ENCODE peak calls at places on chromosomes 16 and 17, in eight cellular contexts. M is ovary, Y is transverse colon, I is K562, G is brain microvascular endothelial cell, U is GM23248, J is heart right ventricle, P is tibial artery. H is an unnamed sample.

GRCh38 chr16:645852-646678 is 3.1 kb upstream of the WDR90 start:
- DNase-seq in J (peak), U (no peak), G (no peak), P (no peak), M (no peak), Y (peak), I (no peak), H (peak)

GRCh38 chr17:12463102-12463501 is 202.6 kb upstream of the MYOCD start:
- DNase-seq in I (no peak), J (no peak), G (peak), M (no peak), U (peak), P (no peak), Y (no peak), H (no peak)

GRCh38 chr16:87368029-87368765 is 15.4 kb downstream of the FBXO31 start:
- DNase-seq in U (no peak), P (no peak), Y (no peak), J (no peak), I (no peak), G (no peak), M (no peak), H (peak)

GRCh38 chr17:14205992-14206461 is 30.6 kb downstream of the CDRT15 start:
- DNase-seq in J (peak), U (no peak), Y (peak), G (no peak), P (no peak), I (no peak), M (no peak), H (peak)

GRCh38 chr16:84967828-84968227 is 43.5 kb downstream of the ZDHHC7 start:
- DNase-seq in I (no peak), U (no peak), M (no peak), J (no peak), G (no peak), Y (no peak), P (no peak), H (no peak)

GRCh38 chr17:62111562-62112180 is 46.6 kb upstream of the MED13 start:
- DNase-seq in Y (peak), M (no peak), J (no peak), I (no peak), G (no peak), U (peak), P (no peak), H (no peak)

GRCh38 chr16:71461686-71462648 is at the start of gene ZNF23:
- DNase-seq in Y (peak), G (peak), J (peak), I (peak), U (peak), M (peak), P (peak), H (peak)

GRCh38 chr16:85086347-85087291 is 25.7 kb downstream of the CIBAR2 start:
- DNase-seq in M (peak), I (peak), G (peak), U (peak), Y (peak), P (peak), J (peak), H (peak)

GRCh38 chr17:75877752-75878173 is 618 bp downstream of the TRIM47 start:
- DNase-seq in J (peak), I (no peak), G (peak), M (peak), P (peak), U (peak), Y (peak), H (peak)

GRCh38 chr16:50302472-50303005 is 36.2 kb downstream of the ADCY7 start:
- DNase-seq in P (peak), J (no peak), U (no peak), G (no peak), I (no peak), M (no peak), Y (no peak), H (no peak)

GRCh38 chr17:7132511-7133094 is 18.0 kb upstream of the ASGR2 start:
- DNase-seq in P (no peak), M (no peak), Y (peak), U (no peak), G (peak), J (no peak), I (no peak), H (no peak)

GRCh38 chr16:1338119-1338730 is 4.8 kb downstream of the BAIAP3 start:
- DNase-seq in G (no peak), U (no peak), M (no peak), P (no peak), I (peak), J (no peak), Y (peak), H (no peak)

GRCh38 chr17:44204453-44204882 is 4.8 kb upstream of the ATXN7L3 start:
- DNase-seq in J (no peak), P (no peak), I (peak), Y (no peak), G (peak), U (peak), M (peak), H (peak)

GRCh38 chr16:27698266-27698665 is 148.3 kb downstream of the KATNIP start:
- DNase-seq in U (no peak), P (peak), I (peak), Y (no peak), J (no peak), G (no peak), M (no peak), H (no peak)

GRCh38 chr16:89406277-89406888 is 84.0 kb downstream of the ANKRD11 start:
- DNase-seq in I (no peak), M (no peak), U (peak), P (no peak), G (no peak), Y (no peak), J (no peak), H (no peak)

GRCh38 chr16:89408315-89408714 is 82.0 kb downstream of the ANKRD11 start:
- DNase-seq in J (peak), U (no peak), P (no peak), I (no peak), G (no peak), M (no peak), Y (no peak), H (no peak)

GRCh38 chr16:89407925-89408300 is 82.4 kb downstream of the ANKRD11 start:
- DNase-seq in Y (no peak), P (no peak), G (no peak), M (no peak), U (peak), I (no peak), J (no peak), H (no peak)

GRCh38 chr16:89409161-89409711 is 81.1 kb downstream of the ANKRD11 start:
- DNase-seq in J (no peak), U (peak), M (no peak), Y (peak), G (peak), I (no peak), P (no peak), H (no peak)

GRCh38 chr16:89407282-89407924 is 83.0 kb downstream of the ANKRD11 start:
- DNase-seq in I (no peak), P (no peak), J (no peak), G (no peak), M (no peak), Y (no peak), U (no peak), H (no peak)
- H3K27ac ChIP-seq in I (no peak), P (no peak), J (no peak), G (no peak), M (no peak), Y (no peak), U (peak), H (no peak)

GRCh38 chr17:66431910-66432309 is 129.5 kb downstream of the PRKCA start:
- DNase-seq in G (peak), I (no peak), U (peak), J (no peak), Y (no peak), M (peak), P (no peak), H (no peak)
- H3K27ac ChIP-seq in G (peak), I (no peak), U (peak), J (no peak), Y (peak), M (peak), P (peak), H (peak)

DNA sequence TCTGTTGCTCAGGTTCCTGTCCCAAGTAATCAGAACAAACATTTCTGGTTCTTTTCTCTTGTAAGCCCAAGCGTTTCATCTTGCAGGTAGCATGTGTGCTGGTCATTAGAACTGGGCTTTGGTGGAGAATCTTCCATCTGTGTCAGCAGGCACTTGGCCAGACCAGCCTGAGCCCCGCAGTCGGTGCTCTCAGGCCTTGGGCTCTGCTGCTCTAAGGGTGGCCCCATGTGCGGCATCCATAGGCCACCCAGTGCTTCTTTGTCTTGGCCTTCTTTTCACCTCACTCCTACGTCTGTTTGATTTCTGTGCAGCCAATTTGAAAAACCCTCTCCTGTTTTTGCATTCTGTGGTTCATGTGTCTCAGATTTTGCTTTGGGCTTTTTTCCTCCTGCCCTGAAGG is 51.6 kb downstream of the PLD6 start:
- DNase-seq in Y (no peak), P (no peak), I (no peak), M (no peak), J (no peak), G (no peak), U (no peak), H (no peak)
- H3K27ac ChIP-seq in Y (no peak), P (no peak), I (no peak), M (no peak), J (no peak), G (no peak), U (no peak), H (no peak)

GRCh38 chr17:56785396-56785795 is 48.3 kb downstream of the C17orf67 start:
- DNase-seq in Y (no peak), M (no peak), U (peak), G (no peak), I (no peak), J (no peak), P (no peak), H (no peak)
- H3K27ac ChIP-seq in Y (no peak), M (no peak), U (no peak), G (no peak), I (no peak), J (no peak), P (no peak), H (no peak)

GRCh38 chr17:68036304-68037147 is 991 bp downstream of the KPNA2 start:
- DNase-seq in P (no peak), J (no peak), M (no peak), U (peak), I (no peak), G (peak), Y (no peak), H (no peak)
- H3K27ac ChIP-seq in P (peak), J (peak), M (no peak), U (peak), I (peak), G (peak), Y (peak), H (peak)

DNA sequence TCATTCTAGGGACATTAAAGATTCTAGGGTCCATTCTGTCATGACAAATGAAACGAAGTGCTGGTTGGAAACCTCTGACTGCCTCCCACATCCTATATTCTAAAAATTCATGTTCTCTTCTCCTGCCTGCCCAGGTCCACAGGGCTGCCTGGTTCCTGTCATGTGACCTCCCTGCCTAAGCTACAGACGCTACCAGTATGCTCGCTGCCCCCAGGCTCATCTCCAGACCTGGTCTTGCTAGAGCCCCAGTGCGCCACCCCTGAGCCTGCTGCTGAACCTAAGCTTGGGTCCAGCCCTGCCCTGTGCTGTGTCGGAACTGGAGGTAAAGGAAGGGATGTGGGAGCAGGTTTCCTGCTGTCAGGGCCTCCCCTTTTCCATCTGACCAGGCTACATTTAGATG is 231.6 kb upstream of the CDH5 start:
- DNase-seq in Y (no peak), U (no peak), J (no peak), G (no peak), I (no peak), P (no peak), M (no peak), H (no peak)
- H3K27ac ChIP-seq in Y (no peak), U (no peak), J (peak), G (no peak), I (no peak), P (no peak), M (peak), H (peak)

DNA sequence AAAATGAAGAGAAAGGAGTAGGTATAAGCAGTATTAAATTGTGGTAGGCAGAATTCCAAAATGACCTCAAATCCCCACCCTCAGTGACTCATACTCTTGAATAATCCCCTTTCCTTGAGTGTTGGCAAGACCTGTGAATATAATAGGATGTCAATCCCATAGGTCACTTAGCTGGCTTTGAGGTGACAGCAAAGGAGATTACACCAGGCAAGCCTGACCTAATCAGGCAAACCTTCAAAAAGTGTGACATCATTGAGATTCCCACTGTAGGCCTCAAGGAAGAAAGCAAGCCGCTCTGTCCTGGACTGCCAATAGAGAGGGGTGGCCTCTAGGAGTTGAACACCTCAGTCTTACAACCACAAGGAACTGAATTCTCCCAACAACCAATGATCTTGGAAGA is 535.2 kb downstream of the RBFOX1 start:
- DNase-seq in M (no peak), U (no peak), J (no peak), G (no peak), I (no peak), P (no peak), Y (no peak), H (no peak)
- H3K27ac ChIP-seq in M (no peak), U (no peak), J (no peak), G (no peak), I (no peak), P (no peak), Y (no peak), H (no peak)

GRCh38 chr16:22370038-22370541 is 4.3 kb downstream of the CDR2 start:
- DNase-seq in P (no peak), Y (no peak), G (no peak), J (no peak), U (peak), M (no peak), I (no peak), H (no peak)
- H3K27ac ChIP-seq in P (peak), Y (peak), G (peak), J (peak), U (peak), M (no peak), I (peak), H (peak)